ENCODE peak calls at places on chromosomes 4 and X, in eight cellular contexts. One of them, this sample, is unnamed.

GRCh38 chr4:9979101-9979815 is 42.0 kb downstream of the SLC2A9 start:
- DNase-seq in A549: no peak
- DNase-seq in activated naive CD4-positive, alpha-beta T cell treated with anti-CD3 and anti-CD28 coated beads for 36 hours: no peak
- DNase-seq in activated naive CD8-positive, alpha-beta T cell treated with anti-CD3 and anti-CD28 coated beads for 36 hours: no peak
- DNase-seq in tibial nerve: no peak
- DNase-seq in Peyer's patch: no peak
- DNase-seq in NCI-H226: no peak
- DNase-seq in testis: no peak
- DNase-seq in this sample: no peak

GRCh38 chr4:56622176-56622575 is 58.9 kb downstream of the HOPX start:
- DNase-seq in activated naive CD4-positive, alpha-beta T cell treated with anti-CD3 and anti-CD28 coated beads for 36 hours: no peak
- DNase-seq in testis: no peak
- DNase-seq in Peyer's patch: no peak
- DNase-seq in A549: no peak
- DNase-seq in NCI-H226: no peak
- DNase-seq in activated naive CD8-positive, alpha-beta T cell treated with anti-CD3 and anti-CD28 coated beads for 36 hours: no peak
- DNase-seq in tibial nerve: no peak
- DNase-seq in this sample: no peak

GRCh38 chr4:142128529-142128928 is 492.1 kb downstream of the IL15 start:
- DNase-seq in A549: no peak
- DNase-seq in NCI-H226: no peak
- DNase-seq in Peyer's patch: peak
- DNase-seq in testis: peak
- DNase-seq in activated naive CD8-positive, alpha-beta T cell treated with anti-CD3 and anti-CD28 coated beads for 36 hours: no peak
- DNase-seq in tibial nerve: no peak
- DNase-seq in activated naive CD4-positive, alpha-beta T cell treated with anti-CD3 and anti-CD28 coated beads for 36 hours: peak
- DNase-seq in this sample: no peak

GRCh38 chr4:55654131-55654530 is 18.0 kb upstream of the NMU start:
- DNase-seq in Peyer's patch: no peak
- DNase-seq in tibial nerve: no peak
- DNase-seq in testis: no peak
- DNase-seq in activated naive CD4-positive, alpha-beta T cell treated with anti-CD3 and anti-CD28 coated beads for 36 hours: no peak
- DNase-seq in NCI-H226: no peak
- DNase-seq in A549: no peak
- DNase-seq in activated naive CD8-positive, alpha-beta T cell treated with anti-CD3 and anti-CD28 coated beads for 36 hours: no peak
- DNase-seq in this sample: no peak

GRCh38 chrX:150873616-150874015 is 24.9 kb downstream of the CD99L2 start:
- DNase-seq in NCI-H226: peak
- DNase-seq in tibial nerve: no peak
- DNase-seq in testis: no peak
- DNase-seq in activated naive CD8-positive, alpha-beta T cell treated with anti-CD3 and anti-CD28 coated beads for 36 hours: peak
- DNase-seq in A549: no peak
- DNase-seq in Peyer's patch: no peak
- DNase-seq in activated naive CD4-positive, alpha-beta T cell treated with anti-CD3 and anti-CD28 coated beads for 36 hours: peak
- DNase-seq in this sample: no peak

GRCh38 chrX:13203281-13203680 is 116.6 kb downstream of the ATXN3L start:
- DNase-seq in activated naive CD4-positive, alpha-beta T cell treated with anti-CD3 and anti-CD28 coated beads for 36 hours: no peak
- DNase-seq in Peyer's patch: no peak
- DNase-seq in NCI-H226: no peak
- DNase-seq in tibial nerve: no peak
- DNase-seq in testis: no peak
- DNase-seq in activated naive CD8-positive, alpha-beta T cell treated with anti-CD3 and anti-CD28 coated beads for 36 hours: no peak
- DNase-seq in A549: no peak
- DNase-seq in this sample: no peak

GRCh38 chrX:107669276-107669675 is 41.0 kb downstream of the PRPS1 start:
- DNase-seq in activated naive CD4-positive, alpha-beta T cell treated with anti-CD3 and anti-CD28 coated beads for 36 hours: peak
- DNase-seq in Peyer's patch: no peak
- DNase-seq in activated naive CD8-positive, alpha-beta T cell treated with anti-CD3 and anti-CD28 coated beads for 36 hours: no peak
- DNase-seq in A549: no peak
- DNase-seq in tibial nerve: no peak
- DNase-seq in testis: no peak
- DNase-seq in NCI-H226: no peak
- DNase-seq in this sample: no peak

GRCh38 chr4:179195887-179196286 is 1753.7 kb upstream of the AGA start:
- DNase-seq in Peyer's patch: no peak
- DNase-seq in NCI-H226: no peak
- DNase-seq in tibial nerve: no peak
- DNase-seq in A549: no peak
- DNase-seq in activated naive CD8-positive, alpha-beta T cell treated with anti-CD3 and anti-CD28 coated beads for 36 hours: no peak
- DNase-seq in testis: no peak
- DNase-seq in activated naive CD4-positive, alpha-beta T cell treated with anti-CD3 and anti-CD28 coated beads for 36 hours: no peak
- DNase-seq in this sample: no peak

GRCh38 chr4:20682853-20683252 is 17.4 kb upstream of the PACRGL start:
- DNase-seq in activated naive CD4-positive, alpha-beta T cell treated with anti-CD3 and anti-CD28 coated beads for 36 hours: no peak
- DNase-seq in NCI-H226: no peak
- DNase-seq in testis: no peak
- DNase-seq in A549: no peak
- DNase-seq in activated naive CD8-positive, alpha-beta T cell treated with anti-CD3 and anti-CD28 coated beads for 36 hours: no peak
- DNase-seq in tibial nerve: no peak
- DNase-seq in Peyer's patch: no peak
- DNase-seq in this sample: no peak

GRCh38 chrX:129823523-129823922 is 20.2 kb downstream of the ZDHHC9 start:
- DNase-seq in testis: no peak
- DNase-seq in activated naive CD4-positive, alpha-beta T cell treated with anti-CD3 and anti-CD28 coated beads for 36 hours: peak
- DNase-seq in NCI-H226: no peak
- DNase-seq in activated naive CD8-positive, alpha-beta T cell treated with anti-CD3 and anti-CD28 coated beads for 36 hours: no peak
- DNase-seq in tibial nerve: no peak
- DNase-seq in Peyer's patch: no peak
- DNase-seq in A549: no peak
- DNase-seq in this sample: no peak

GRCh38 chr4:1562371-1562770 is 121.7 kb downstream of the FAM53A start:
- DNase-seq in Peyer's patch: no peak
- DNase-seq in testis: no peak
- DNase-seq in activated naive CD4-positive, alpha-beta T cell treated with anti-CD3 and anti-CD28 coated beads for 36 hours: no peak
- DNase-seq in activated naive CD8-positive, alpha-beta T cell treated with anti-CD3 and anti-CD28 coated beads for 36 hours: no peak
- DNase-seq in tibial nerve: no peak
- DNase-seq in NCI-H226: no peak
- DNase-seq in A549: no peak
- DNase-seq in this sample: no peak

GRCh38 chr4:186204103-186204559 is 12.8 kb downstream of the CYP4V2 start:
- DNase-seq in activated naive CD8-positive, alpha-beta T cell treated with anti-CD3 and anti-CD28 coated beads for 36 hours: peak
- DNase-seq in NCI-H226: no peak
- DNase-seq in tibial nerve: no peak
- DNase-seq in A549: no peak
- DNase-seq in Peyer's patch: peak
- DNase-seq in testis: peak
- DNase-seq in activated naive CD4-positive, alpha-beta T cell treated with anti-CD3 and anti-CD28 coated beads for 36 hours: peak
- DNase-seq in this sample: no peak

GRCh38 chr4:176443646-176444409 is 124.1 kb downstream of the SPCS3 start:
- DNase-seq in NCI-H226: peak
- DNase-seq in A549: no peak
- DNase-seq in tibial nerve: no peak
- DNase-seq in testis: no peak
- DNase-seq in activated naive CD4-positive, alpha-beta T cell treated with anti-CD3 and anti-CD28 coated beads for 36 hours: no peak
- DNase-seq in activated naive CD8-positive, alpha-beta T cell treated with anti-CD3 and anti-CD28 coated beads for 36 hours: no peak
- DNase-seq in Peyer's patch: no peak
- DNase-seq in this sample: no peak

GRCh38 chr4:140099993-140100392 is 54.0 kb downstream of the MAML3 start:
- DNase-seq in testis: peak
- DNase-seq in A549: no peak
- DNase-seq in activated naive CD8-positive, alpha-beta T cell treated with anti-CD3 and anti-CD28 coated beads for 36 hours: no peak
- DNase-seq in tibial nerve: peak
- DNase-seq in NCI-H226: no peak
- DNase-seq in activated naive CD4-positive, alpha-beta T cell treated with anti-CD3 and anti-CD28 coated beads for 36 hours: peak
- DNase-seq in Peyer's patch: peak
- DNase-seq in this sample: no peak

GRCh38 chr4:40842725-40843401 is 93.1 kb downstream of the NSUN7 start:
- DNase-seq in activated naive CD4-positive, alpha-beta T cell treated with anti-CD3 and anti-CD28 coated beads for 36 hours: no peak
- DNase-seq in NCI-H226: no peak
- DNase-seq in testis: no peak
- DNase-seq in activated naive CD8-positive, alpha-beta T cell treated with anti-CD3 and anti-CD28 coated beads for 36 hours: no peak
- DNase-seq in Peyer's patch: no peak
- DNase-seq in A549: no peak
- DNase-seq in tibial nerve: no peak
- DNase-seq in this sample: no peak

GRCh38 chr4:152860057-152860456 is 76.1 kb upstream of the FHDC1 start:
- DNase-seq in A549: no peak
- DNase-seq in Peyer's patch: no peak
- DNase-seq in activated naive CD4-positive, alpha-beta T cell treated with anti-CD3 and anti-CD28 coated beads for 36 hours: no peak
- DNase-seq in activated naive CD8-positive, alpha-beta T cell treated with anti-CD3 and anti-CD28 coated beads for 36 hours: no peak
- DNase-seq in testis: no peak
- DNase-seq in NCI-H226: peak
- DNase-seq in tibial nerve: no peak
- DNase-seq in this sample: no peak

GRCh38 chrX:46547857-46548256 is 2.6 kb upstream of the ZNF674 start:
- DNase-seq in activated naive CD4-positive, alpha-beta T cell treated with anti-CD3 and anti-CD28 coated beads for 36 hours: no peak
- DNase-seq in Peyer's patch: peak
- DNase-seq in NCI-H226: peak
- DNase-seq in testis: no peak
- DNase-seq in A549: no peak
- DNase-seq in activated naive CD8-positive, alpha-beta T cell treated with anti-CD3 and anti-CD28 coated beads for 36 hours: no peak
- DNase-seq in tibial nerve: no peak
- DNase-seq in this sample: no peak

GRCh38 chr4:15303052-15303641 is 124.7 kb upstream of the C1QTNF7 start:
- DNase-seq in NCI-H226: peak
- DNase-seq in activated naive CD8-positive, alpha-beta T cell treated with anti-CD3 and anti-CD28 coated beads for 36 hours: no peak
- DNase-seq in activated naive CD4-positive, alpha-beta T cell treated with anti-CD3 and anti-CD28 coated beads for 36 hours: no peak
- DNase-seq in Peyer's patch: no peak
- DNase-seq in tibial nerve: no peak
- DNase-seq in testis: no peak
- DNase-seq in A549: peak
- DNase-seq in this sample: no peak

GRCh38 chr4:152045781-152046571 is 285.2 kb upstream of the GATB start:
- DNase-seq in A549: peak
- DNase-seq in Peyer's patch: peak
- DNase-seq in NCI-H226: no peak
- DNase-seq in activated naive CD4-positive, alpha-beta T cell treated with anti-CD3 and anti-CD28 coated beads for 36 hours: peak
- DNase-seq in tibial nerve: no peak
- DNase-seq in activated naive CD8-positive, alpha-beta T cell treated with anti-CD3 and anti-CD28 coated beads for 36 hours: peak
- DNase-seq in testis: peak
- DNase-seq in this sample: no peak

GRCh38 chrX:23515028-23515427 is 152.3 kb upstream of the PRDX4 start:
- DNase-seq in NCI-H226: no peak
- DNase-seq in testis: no peak
- DNase-seq in tibial nerve: no peak
- DNase-seq in activated naive CD4-positive, alpha-beta T cell treated with anti-CD3 and anti-CD28 coated beads for 36 hours: no peak
- DNase-seq in activated naive CD8-positive, alpha-beta T cell treated with anti-CD3 and anti-CD28 coated beads for 36 hours: no peak
- DNase-seq in A549: no peak
- DNase-seq in Peyer's patch: no peak
- DNase-seq in this sample: no peak

GRCh38 chr4:170672571-170672970 is 582.8 kb upstream of the AADAT start:
- DNase-seq in Peyer's patch: no peak
- DNase-seq in activated naive CD4-positive, alpha-beta T cell treated with anti-CD3 and anti-CD28 coated beads for 36 hours: no peak
- DNase-seq in A549: no peak
- DNase-seq in activated naive CD8-positive, alpha-beta T cell treated with anti-CD3 and anti-CD28 coated beads for 36 hours: no peak
- DNase-seq in NCI-H226: no peak
- DNase-seq in tibial nerve: no peak
- DNase-seq in testis: no peak
- DNase-seq in this sample: no peak

GRCh38 chr4:118351851-118352827 is 664 bp downstream of the PRSS12 start:
- DNase-seq in tibial nerve: peak
- DNase-seq in Peyer's patch: peak
- DNase-seq in NCI-H226: no peak
- DNase-seq in activated naive CD8-positive, alpha-beta T cell treated with anti-CD3 and anti-CD28 coated beads for 36 hours: peak
- DNase-seq in activated naive CD4-positive, alpha-beta T cell treated with anti-CD3 and anti-CD28 coated beads for 36 hours: peak
- DNase-seq in testis: peak
- DNase-seq in A549: peak
- DNase-seq in this sample: peak

GRCh38 chrX:39377171-39377570 is 575.9 kb downstream of the MID1IP1 start:
- DNase-seq in NCI-H226: no peak
- DNase-seq in activated naive CD8-positive, alpha-beta T cell treated with anti-CD3 and anti-CD28 coated beads for 36 hours: no peak
- DNase-seq in Peyer's patch: no peak
- DNase-seq in tibial nerve: no peak
- DNase-seq in activated naive CD4-positive, alpha-beta T cell treated with anti-CD3 and anti-CD28 coated beads for 36 hours: no peak
- DNase-seq in A549: no peak
- DNase-seq in testis: no peak
- DNase-seq in this sample: no peak

GRCh38 chr4:30726090-30726668 is 6.0 kb downstream of the PCDH7 start:
- DNase-seq in activated naive CD4-positive, alpha-beta T cell treated with anti-CD3 and anti-CD28 coated beads for 36 hours: no peak
- DNase-seq in activated naive CD8-positive, alpha-beta T cell treated with anti-CD3 and anti-CD28 coated beads for 36 hours: no peak
- DNase-seq in NCI-H226: no peak
- DNase-seq in A549: no peak
- DNase-seq in Peyer's patch: no peak
- DNase-seq in tibial nerve: no peak
- DNase-seq in testis: no peak
- DNase-seq in this sample: no peak

GRCh38 chr4:19748470-19748869 is 503.2 kb upstream of the SLIT2 start:
- DNase-seq in activated naive CD4-positive, alpha-beta T cell treated with anti-CD3 and anti-CD28 coated beads for 36 hours: no peak
- DNase-seq in A549: no peak
- DNase-seq in activated naive CD8-positive, alpha-beta T cell treated with anti-CD3 and anti-CD28 coated beads for 36 hours: no peak
- DNase-seq in Peyer's patch: peak
- DNase-seq in testis: peak
- DNase-seq in tibial nerve: peak
- DNase-seq in NCI-H226: peak
- DNase-seq in this sample: no peak

GRCh38 chr4:13829457-13829856 is 201.9 kb upstream of the BOD1L1 start:
- DNase-seq in tibial nerve: no peak
- DNase-seq in NCI-H226: no peak
- DNase-seq in Peyer's patch: no peak
- DNase-seq in activated naive CD4-positive, alpha-beta T cell treated with anti-CD3 and anti-CD28 coated beads for 36 hours: no peak
- DNase-seq in A549: no peak
- DNase-seq in testis: no peak
- DNase-seq in activated naive CD8-positive, alpha-beta T cell treated with anti-CD3 and anti-CD28 coated beads for 36 hours: no peak
- DNase-seq in this sample: no peak

GRCh38 chrX:115067812-115068211 is 50.4 kb upstream of the IL13RA2 start:
- DNase-seq in activated naive CD4-positive, alpha-beta T cell treated with anti-CD3 and anti-CD28 coated beads for 36 hours: no peak
- DNase-seq in testis: no peak
- DNase-seq in NCI-H226: no peak
- DNase-seq in Peyer's patch: no peak
- DNase-seq in activated naive CD8-positive, alpha-beta T cell treated with anti-CD3 and anti-CD28 coated beads for 36 hours: no peak
- DNase-seq in tibial nerve: no peak
- DNase-seq in A549: no peak
- DNase-seq in this sample: no peak

GRCh38 chr4:94519925-94520789 is 68.4 kb downstream of the PDLIM5 start:
- DNase-seq in activated naive CD8-positive, alpha-beta T cell treated with anti-CD3 and anti-CD28 coated beads for 36 hours: no peak
- DNase-seq in tibial nerve: no peak
- DNase-seq in Peyer's patch: no peak
- DNase-seq in NCI-H226: no peak
- DNase-seq in activated naive CD4-positive, alpha-beta T cell treated with anti-CD3 and anti-CD28 coated beads for 36 hours: no peak
- DNase-seq in testis: no peak
- DNase-seq in A549: no peak
- DNase-seq in this sample: no peak

This sample was measured in HuH-7.5.